ENCODE peak calls at places on chromosomes 11 and 22, in five cellular contexts. One of them, this sample, is unnamed.

GRCh38 chr11:6357222-6357621 is 33.1 kb upstream of the SMPD1 start:
- DNase-seq in NCI-H510A treated with DMSO at 0.1 percent for 48 hours: no peak
- DNase-seq in T-helper 9 cell: no peak
- DNase-seq in amniotic epithelial cell: peak
- DNase-seq in myocyte: peak
- DNase-seq in this sample: peak

GRCh38 chr11:45500457-45500856 is 165.0 kb downstream of the CHST1 start:
- DNase-seq in myocyte: no peak
- DNase-seq in amniotic epithelial cell: no peak
- DNase-seq in T-helper 9 cell: no peak
- DNase-seq in NCI-H510A treated with DMSO at 0.1 percent for 48 hours: no peak
- DNase-seq in this sample: no peak

GRCh38 chr11:19832166-19832750 is 119.6 kb downstream of the NAV2 start:
- DNase-seq in T-helper 9 cell: no peak
- DNase-seq in NCI-H510A treated with DMSO at 0.1 percent for 48 hours: no peak
- DNase-seq in myocyte: no peak
- DNase-seq in amniotic epithelial cell: no peak
- DNase-seq in this sample: no peak

GRCh38 chr11:12109591-12110196 is 696 bp upstream of the MICAL2 start:
- DNase-seq in NCI-H510A treated with DMSO at 0.1 percent for 48 hours: no peak
- DNase-seq in T-helper 9 cell: no peak
- DNase-seq in amniotic epithelial cell: no peak
- DNase-seq in myocyte: no peak
- DNase-seq in this sample: no peak

GRCh38 chr11:18527512-18527911 is 770 bp upstream of the TSG101 start:
- DNase-seq in T-helper 9 cell: no peak
- DNase-seq in amniotic epithelial cell: peak
- DNase-seq in myocyte: peak
- DNase-seq in NCI-H510A treated with DMSO at 0.1 percent for 48 hours: peak
- DNase-seq in this sample: no peak

GRCh38 chr22:40597541-40598453 is 38.7 kb downstream of the MRTFA start:
- DNase-seq in T-helper 9 cell: no peak
- DNase-seq in myocyte: no peak
- DNase-seq in amniotic epithelial cell: peak
- DNase-seq in NCI-H510A treated with DMSO at 0.1 percent for 48 hours: no peak
- DNase-seq in this sample: no peak

GRCh38 chr11:20008190-20008801 is 152.0 kb downstream of the DBX1 start:
- DNase-seq in NCI-H510A treated with DMSO at 0.1 percent for 48 hours: no peak
- DNase-seq in T-helper 9 cell: no peak
- DNase-seq in myocyte: no peak
- DNase-seq in amniotic epithelial cell: no peak
- DNase-seq in this sample: no peak

GRCh38 chr22:45600791-45601730 is 70.6 kb upstream of the ATXN10 start:
- DNase-seq in T-helper 9 cell: no peak
- DNase-seq in NCI-H510A treated with DMSO at 0.1 percent for 48 hours: no peak
- DNase-seq in amniotic epithelial cell: peak
- DNase-seq in myocyte: no peak
- DNase-seq in this sample: no peak

GRCh38 chr11:70641366-70641765 is 243.0 kb downstream of the CTTN start:
- DNase-seq in T-helper 9 cell: no peak
- DNase-seq in myocyte: no peak
- DNase-seq in NCI-H510A treated with DMSO at 0.1 percent for 48 hours: peak
- DNase-seq in amniotic epithelial cell: no peak
- DNase-seq in this sample: no peak

GRCh38 chr22:33737662-33738061 is 182.6 kb downstream of the LARGE1 start:
- DNase-seq in NCI-H510A treated with DMSO at 0.1 percent for 48 hours: no peak
- DNase-seq in myocyte: no peak
- DNase-seq in T-helper 9 cell: no peak
- DNase-seq in amniotic epithelial cell: no peak
- DNase-seq in this sample: no peak

GRCh38 chr22:36768616-36769015 is 7.3 kb downstream of the IFT27 start:
- DNase-seq in T-helper 9 cell: no peak
- DNase-seq in myocyte: no peak
- DNase-seq in NCI-H510A treated with DMSO at 0.1 percent for 48 hours: no peak
- DNase-seq in amniotic epithelial cell: no peak
- DNase-seq in this sample: no peak